ENCODE peak calls at places on chromosomes 13 and 19, in nine cellular contexts. I, Q, W, M, Y, X, J, B and A are unnamed samples.

GRCh38 chr19:34982275-34982674 is 17.8 kb upstream of the GRAMD1A start:
- DNase-seq in I (no peak), Q (no peak), W (no peak), M (no peak), Y (no peak), X (no peak), J (no peak), B (no peak), A (no peak)

GRCh38 chr19:14565298-14565679 is 6.6 kb downstream of the NDUFB7 start:
- DNase-seq in I (peak; percentile 51), Q (no peak), W (no peak), M (no peak), Y (no peak), X (no peak), J (no peak), B (no peak), A (no peak)

GRCh38 chr13:95298971-95299627 is 2.2 kb downstream of the ABCC4 start:
- DNase-seq in I (no peak), Q (no peak), W (no peak), M (no peak), Y (no peak), X (no peak), J (peak; percentile 94), B (no peak), A (no peak)

GRCh38 chr13:49926019-49926418 is 10.1 kb downstream of the SPRYD7 start:
- DNase-seq in I (no peak), Q (no peak), W (no peak), M (no peak), Y (no peak), X (no peak), J (no peak), B (no peak), A (no peak)

GRCh38 chr19:18633321-18633720 is 3.5 kb upstream of the KLHL26 start:
- DNase-seq in I (no peak), Q (no peak), W (no peak), M (no peak), Y (no peak), X (no peak), J (no peak), B (no peak), A (no peak)

GRCh38 chr19:4363571-4364304 is 20.4 kb downstream of the MPND start:
- DNase-seq in I (no peak), Q (no peak), W (no peak), M (no peak), Y (no peak), X (no peak), J (no peak), B (no peak), A (no peak)

GRCh38 chr19:18896421-18896841 is 473 bp upstream of the CERS1 start:
- DNase-seq in I (peak; percentile 48), Q (no peak), W (no peak), M (no peak), Y (no peak), X (no peak), J (no peak), B (peak; percentile 19), A (no peak)

GRCh38 chr13:50124536-50125305 is 109.5 kb downstream of the KCNRG start:
- DNase-seq in I (peak; percentile 86), Q (peak; percentile 91), W (no peak), M (peak; percentile 94), Y (peak; percentile 85), X (peak; percentile 81), J (peak; percentile 56), B (no peak), A (no peak)

GRCh38 chr19:5881543-5882299 is 11.4 kb upstream of the FUT5 start:
- DNase-seq in I (no peak), Q (no peak), W (no peak), M (no peak), Y (no peak), X (no peak), J (no peak), B (no peak), A (no peak)

GRCh38 chr13:67119481-67119883 is 110.7 kb downstream of the PCDH9 start:
- DNase-seq in I (no peak), Q (no peak), W (peak; percentile 45), M (no peak), Y (no peak), X (no peak), J (peak; percentile 96), B (no peak), A (no peak)

GRCh38 chr19:50191270-50191669 is 12.2 kb upstream of the MYH14 start:
- DNase-seq in I (no peak), Q (no peak), W (no peak), M (no peak), Y (no peak), X (no peak), J (no peak), B (no peak), A (no peak)

GRCh38 chr13:110116072-110116487 is 190.9 kb downstream of the COL4A1 start:
- DNase-seq in I (no peak), Q (peak; percentile 24), W (no peak), M (peak; percentile 17), Y (peak; percentile 23), X (peak; percentile 14), J (peak; percentile 60), B (no peak), A (peak; percentile 40)

GRCh38 chr19:19354932-19355331 is 34.3 kb downstream of the MAU2 start:
- DNase-seq in I (no peak), Q (no peak), W (no peak), M (no peak), Y (no peak), X (no peak), J (no peak), B (no peak), A (no peak)

GRCh38 chr19:1853295-1854031 is 5.2 kb upstream of the REXO1 start:
- DNase-seq in I (peak; percentile 45), Q (peak; percentile 82), W (no peak), M (peak; percentile 74), Y (peak; percentile 77), X (peak; percentile 78), J (peak; percentile 68), B (peak; percentile 27), A (peak; percentile 88)

GRCh38 chr13:103833453-103833852 is 767.2 kb upstream of the SLC10A2 start:
- DNase-seq in I (no peak), Q (no peak), W (no peak), M (no peak), Y (no peak), X (no peak), J (no peak), B (no peak), A (no peak)

GRCh38 chr19:46426035-46426505 is 2.7 kb downstream of the PNMA8C start:
- DNase-seq in I (no peak), Q (no peak), W (no peak), M (no peak), Y (no peak), X (no peak), J (no peak), B (no peak), A (no peak)

GRCh38 chr13:21929400-21929799 is 258.5 kb downstream of the FGF9 start:
- DNase-seq in I (no peak), Q (no peak), W (no peak), M (no peak), Y (no peak), X (no peak), J (no peak), B (no peak), A (no peak)

GRCh38 chr19:3189702-3190469 is 4.2 kb downstream of the NCLN start:
- DNase-seq in I (no peak), Q (no peak), W (no peak), M (no peak), Y (no peak), X (no peak), J (no peak), B (no peak), A (no peak)

GRCh38 chr13:43268632-43269031 is 245.2 kb downstream of the DNAJC15 start:
- DNase-seq in I (no peak), Q (no peak), W (no peak), M (no peak), Y (no peak), X (no peak), J (no peak), B (no peak), A (no peak)

GRCh38 chr13:110856941-110857835 is 57.7 kb downstream of the ANKRD10 start:
- DNase-seq in I (no peak), Q (no peak), W (no peak), M (no peak), Y (no peak), X (no peak), J (no peak), B (no peak), A (no peak)

GRCh38 chr13:98441056-98441676 is 135.7 kb downstream of the STK24 start:
- DNase-seq in I (no peak), Q (no peak), W (no peak), M (no peak), Y (no peak), X (no peak), J (no peak), B (no peak), A (no peak)

GRCh38 chr13:112065867-112066623 is 904 bp upstream of the SOX1 start:
- DNase-seq in I (no peak), Q (no peak), W (no peak), M (no peak), Y (no peak), X (no peak), J (no peak), B (no peak), A (no peak)

GRCh38 chr19:17337675-17338439 is 504 bp downstream of the GTPBP3 start:
- DNase-seq in I (no peak), Q (no peak), W (no peak), M (no peak), Y (no peak), X (peak; percentile 11), J (no peak), B (no peak), A (peak; percentile 62)

GRCh38 chr13:36706755-36707154 is 32.9 kb downstream of the SERTM1 start:
- DNase-seq in I (no peak), Q (no peak), W (peak; percentile 25), M (no peak), Y (no peak), X (no peak), J (peak; percentile 67), B (no peak), A (no peak)

GRCh38 chr13:67619987-67620386 is 389.9 kb upstream of the PCDH9 start:
- DNase-seq in I (no peak), Q (no peak), W (no peak), M (no peak), Y (no peak), X (no peak), J (peak; percentile 64), B (no peak), A (no peak)

GRCh38 chr19:57576661-57577060 is 2.0 kb downstream of the ZNF416 start:
- DNase-seq in I (no peak), Q (no peak), W (no peak), M (no peak), Y (no peak), X (no peak), J (no peak), B (no peak), A (no peak)

GRCh38 chr13:45928843-45929242 is 77.3 kb upstream of the SIAH3 start:
- DNase-seq in I (no peak), Q (no peak), W (no peak), M (no peak), Y (no peak), X (no peak), J (no peak), B (no peak), A (no peak)

GRCh38 chr19:16327911-16328823 is 3.5 kb downstream of the KLF2 start:
- DNase-seq in I (peak; percentile 49), Q (peak; percentile 30), W (no peak), M (peak; percentile 53), Y (no peak), X (no peak), J (peak; percentile 86), B (peak; percentile 32), A (no peak)

GRCh38 chr13:45445053-45445452 is 19.7 kb upstream of the COG3 start:
- DNase-seq in I (no peak), Q (no peak), W (no peak), M (no peak), Y (no peak), X (no peak), J (no peak), B (no peak), A (no peak)